ENCODE peak calls at places on chromosome 1, in six cellular contexts. Y is MM.1S, O is HFF-Myc, Q is GM12878, E is fibroblast of lung, H is OCI-LY7. P is an unnamed sample.

GRCh38 chr1:41809716-41810115 is 109.0 kb downstream of the HIVEP3 start:
- DNase-seq in E (no peak), Q (no peak), Y (no peak), O (no peak), H (no peak), P (no peak)

GRCh38 chr1:43854473-43854872 is 79.1 kb upstream of the ARTN start:
- DNase-seq in H (no peak), E (no peak), Q (no peak), Y (no peak), O (no peak), P (no peak)

GRCh38 chr1:154863702-154864174 is 6.3 kb downstream of the KCNN3 start:
- DNase-seq in H (peak; percentile 83), Y (no peak), Q (peak; percentile 85), O (no peak), E (peak; percentile 32), P (no peak)

GRCh38 chr1:6012529-6013318 is 20.5 kb upstream of the NPHP4 start:
- DNase-seq in Q (no peak), O (no peak), Y (no peak), H (no peak), E (no peak), P (no peak)

GRCh38 chr1:64965239-64966157 is 851 bp downstream of the JAK1 start:
- DNase-seq in H (peak; percentile 86), Y (peak; percentile 86), O (no peak), E (peak; percentile 76), Q (no peak), P (no peak)

GRCh38 chr1:206770531-206771352 is at the start of gene IL19:
- DNase-seq in O (no peak), Y (no peak), E (peak; percentile 13), Q (no peak), H (no peak), P (peak; percentile 31)

GRCh38 chr1:11645670-11646265 is 8.5 kb downstream of the FBXO2 start:
- DNase-seq in H (peak; percentile 81), E (peak; percentile 69), Q (no peak), O (peak; percentile 43), Y (peak; percentile 80), P (peak; percentile 44)

GRCh38 chr1:9321480-9321849 is 28.8 kb downstream of the SPSB1 start:
- DNase-seq in H (no peak), Q (no peak), Y (no peak), O (no peak), E (peak; percentile 83), P (peak; percentile 48)

GRCh38 chr1:25100151-25100841 is 132.0 kb downstream of the SYF2 start:
- DNase-seq in E (no peak), Q (no peak), O (no peak), Y (no peak), H (no peak), P (no peak)

GRCh38 chr1:204751883-204752687 is 66.5 kb upstream of the LRRN2 start:
- DNase-seq in Y (no peak), O (no peak), H (no peak), Q (no peak), E (no peak), P (no peak)
- TF ChIP-seq CTCF in Y (no peak), O (no peak), H (no peak), Q (no peak), E (no peak), P (no peak)

GRCh38 chr1:170068923-170069322 is 5.6 kb downstream of the KIFAP3 start:
- DNase-seq in E (no peak), Q (no peak), O (no peak), Y (peak; percentile 35), H (no peak), P (no peak)
- H3K4me3 ChIP-seq in E (peak overlapping the region; percentile 36), Q (peak overlapping the region; percentile 63), O (no peak overlapping the region), Y (peak overlapping the region; percentile 56), H (no peak overlapping the region), P (no peak overlapping the region)

DNA sequence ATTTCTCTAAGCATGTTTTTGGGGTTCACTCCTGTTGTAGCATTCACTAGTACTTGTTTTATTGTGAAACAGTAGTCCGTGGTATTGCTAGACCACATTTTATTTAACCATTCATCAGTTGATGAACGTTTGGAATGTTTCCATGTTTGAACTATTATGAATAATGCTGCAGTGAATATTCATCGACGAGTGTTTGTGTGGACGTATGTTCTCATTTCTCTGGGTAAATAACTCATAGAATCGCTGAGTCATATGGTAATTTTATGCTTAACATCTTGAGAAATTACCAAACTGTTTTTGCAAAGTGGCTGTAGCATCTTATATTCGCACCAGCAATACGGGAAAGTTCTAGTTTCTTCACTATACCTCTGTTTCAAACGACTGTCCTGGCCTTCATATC is 28.0 kb upstream of the KAZN start:
- DNase-seq in O (no peak), Q (no peak), Y (no peak), H (no peak), E (peak; percentile 81), P (peak; percentile 24)
- TF ChIP-seq CTCF in O (no peak), Q (no peak), Y (no peak), H (no peak), E (no peak), P (no peak)

DNA sequence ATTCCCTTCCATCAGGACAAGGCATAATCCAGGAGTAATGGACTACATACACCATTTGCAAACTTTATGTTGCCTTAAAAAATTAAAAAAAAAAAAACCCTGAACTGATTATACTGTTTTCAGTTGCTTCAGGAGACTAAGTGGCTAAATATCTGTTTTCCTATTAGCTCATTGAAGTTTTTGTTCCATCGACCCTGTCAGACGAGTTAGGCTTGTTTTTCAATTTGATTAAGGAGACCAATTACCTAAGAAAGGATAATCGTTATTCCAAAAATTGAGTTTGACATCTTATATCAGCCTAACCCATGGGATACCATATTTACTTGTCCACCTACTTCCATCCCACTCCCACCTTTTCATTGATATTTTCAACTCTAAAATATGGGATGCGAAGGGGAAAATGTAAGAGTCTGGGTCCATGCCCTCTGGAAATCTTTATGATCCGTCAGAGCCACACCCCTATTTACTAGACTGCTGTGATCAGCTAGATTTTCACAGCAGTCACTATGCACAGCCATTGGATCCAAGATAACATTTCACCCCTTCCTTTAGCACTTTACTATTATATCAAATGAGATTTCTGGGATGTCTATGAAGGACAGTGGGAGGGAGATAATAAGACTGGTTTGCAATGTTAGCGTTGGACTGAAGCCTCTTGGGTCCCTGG is 41.0 kb downstream of the IL12RB2 start:
- DNase-seq in E (no peak), H (no peak), Y (no peak), Q (no peak), O (no peak), P (no peak)
- H3K4me3 ChIP-seq in E (no peak overlapping the region), H (no peak overlapping the region), Y (no peak overlapping the region), Q (no peak overlapping the region), O (no peak overlapping the region), P (no peak overlapping the region)

GRCh38 chr1:32536764-32537163 is 2.5 kb upstream of the ZBTB8A start:
- DNase-seq in Y (no peak), H (no peak), Q (no peak), E (no peak), O (no peak), P (no peak)

GRCh38 chr1:32541064-32541566 is 1.9 kb downstream of the ZBTB8A start:
- DNase-seq in H (no peak), Q (no peak), O (no peak), Y (no peak), E (no peak), P (no peak)

GRCh38 chr1:32538887-32539583 is at the start of gene ZBTB8A:
- DNase-seq in O (peak; percentile 29), H (peak; percentile 5), Y (peak; percentile 48), E (peak; percentile 80), Q (no peak), P (peak; percentile 13)

GRCh38 chr1:32540589-32540988 is 1.4 kb downstream of the ZBTB8A start:
- DNase-seq in O (no peak), Y (no peak), E (no peak), H (no peak), Q (no peak), P (no peak)

GRCh38 chr1:32539584-32540571 is 651 bp downstream of the ZBTB8A start:
- DNase-seq in E (peak; percentile 43), Q (no peak), O (no peak), H (peak; percentile 11), Y (peak; percentile 49), P (peak; percentile 11)
- TF ChIP-seq CTCF in E (no peak), Q (no peak), O (no peak), H (no peak), Y (no peak), P (no peak)

GRCh38 chr1:236480758-236481436 is 42.9 kb upstream of the LGALS8 start:
- DNase-seq in Y (no peak), Q (no peak), H (no peak), E (no peak), O (no peak), P (no peak)
- H3K4me3 ChIP-seq in Y (no peak overlapping the region), Q (no peak overlapping the region), H (no peak overlapping the region), E (no peak overlapping the region), O (no peak overlapping the region), P (no peak overlapping the region)

GRCh38 chr1:37509181-37509580 is 5.4 kb downstream of the MEAF6 start:
- DNase-seq in O (peak; percentile 20), H (peak; percentile 32), Q (no peak), Y (peak; percentile 37), E (no peak), P (peak; percentile 71)
- TF ChIP-seq CTCF in O (peak; percentile 8), H (peak; percentile 68), Q (peak; percentile 36), Y (peak; percentile 36), E (peak; percentile 37), P (peak; percentile 50)